ENCODE peak calls at places on chromosomes 13 and 19, in eight cellular contexts. One of them, this sample, is unnamed.

GRCh38 chr13:112392719-112393118 is 16.6 kb downstream of the SPACA7 start:
- DNase-seq in B cell: no peak
- DNase-seq in small intestine: no peak
- DNase-seq in stimulated activated CD8-positive, alpha-beta memory T cell treated with anti-CD3 and anti-CD28 coated beads, Interleukin-7, amount 100 ng/mL, for 1 hour: no peak
- DNase-seq in breast epithelium: no peak
- DNase-seq in amniotic stem cell: no peak
- DNase-seq in AML-193: no peak
- DNase-seq in ovary: no peak
- DNase-seq in this sample: no peak

GRCh38 chr13:31980842-31981241 is 50.7 kb upstream of the FRY start:
- DNase-seq in B cell: no peak
- DNase-seq in small intestine: peak
- DNase-seq in stimulated activated CD8-positive, alpha-beta memory T cell treated with anti-CD3 and anti-CD28 coated beads, Interleukin-7, amount 100 ng/mL, for 1 hour: no peak
- DNase-seq in breast epithelium: no peak
- DNase-seq in amniotic stem cell: no peak
- DNase-seq in AML-193: no peak
- DNase-seq in ovary: no peak
- DNase-seq in this sample: no peak

GRCh38 chr19:1182068-1182467 is 8.0 kb upstream of the SBNO2 start:
- DNase-seq in B cell: no peak
- DNase-seq in small intestine: no peak
- DNase-seq in stimulated activated CD8-positive, alpha-beta memory T cell treated with anti-CD3 and anti-CD28 coated beads, Interleukin-7, amount 100 ng/mL, for 1 hour: no peak
- DNase-seq in breast epithelium: no peak
- DNase-seq in amniotic stem cell: no peak
- DNase-seq in AML-193: no peak
- DNase-seq in ovary: no peak
- DNase-seq in this sample: no peak

GRCh38 chr19:2547721-2548120 is 71.8 kb downstream of the GADD45B start:
- DNase-seq in B cell: no peak
- DNase-seq in small intestine: no peak
- DNase-seq in stimulated activated CD8-positive, alpha-beta memory T cell treated with anti-CD3 and anti-CD28 coated beads, Interleukin-7, amount 100 ng/mL, for 1 hour: no peak
- DNase-seq in breast epithelium: no peak
- DNase-seq in amniotic stem cell: no peak
- DNase-seq in AML-193: no peak
- DNase-seq in ovary: no peak
- DNase-seq in this sample: no peak

GRCh38 chr19:13128583-13128982 is 10.5 kb downstream of the NACC1 start:
- DNase-seq in B cell: no peak
- DNase-seq in small intestine: no peak
- DNase-seq in stimulated activated CD8-positive, alpha-beta memory T cell treated with anti-CD3 and anti-CD28 coated beads, Interleukin-7, amount 100 ng/mL, for 1 hour: no peak
- DNase-seq in breast epithelium: no peak
- DNase-seq in amniotic stem cell: no peak
- DNase-seq in AML-193: no peak
- DNase-seq in ovary: no peak
- DNase-seq in this sample: no peak

GRCh38 chr19:3403489-3404323 is 37.3 kb downstream of the NFIC start:
- DNase-seq in B cell: no peak
- DNase-seq in small intestine: no peak
- DNase-seq in stimulated activated CD8-positive, alpha-beta memory T cell treated with anti-CD3 and anti-CD28 coated beads, Interleukin-7, amount 100 ng/mL, for 1 hour: no peak
- DNase-seq in breast epithelium: peak
- DNase-seq in amniotic stem cell: peak
- DNase-seq in AML-193: no peak
- DNase-seq in ovary: peak
- DNase-seq in this sample: no peak

GRCh38 chr13:73702419-73703071 is 431.7 kb downstream of the KLF12 start:
- DNase-seq in B cell: no peak
- DNase-seq in small intestine: no peak
- DNase-seq in stimulated activated CD8-positive, alpha-beta memory T cell treated with anti-CD3 and anti-CD28 coated beads, Interleukin-7, amount 100 ng/mL, for 1 hour: no peak
- DNase-seq in breast epithelium: no peak
- DNase-seq in amniotic stem cell: no peak
- DNase-seq in AML-193: no peak
- DNase-seq in ovary: no peak
- DNase-seq in this sample: peak

GRCh38 chr19:18439025-18439909 is 1.3 kb upstream of the ISYNA1 start:
- DNase-seq in B cell: no peak
- DNase-seq in small intestine: no peak
- DNase-seq in stimulated activated CD8-positive, alpha-beta memory T cell treated with anti-CD3 and anti-CD28 coated beads, Interleukin-7, amount 100 ng/mL, for 1 hour: no peak
- DNase-seq in breast epithelium: no peak
- DNase-seq in amniotic stem cell: no peak
- DNase-seq in AML-193: no peak
- DNase-seq in ovary: peak
- DNase-seq in this sample: no peak

GRCh38 chr19:10404888-10405808 is 1.8 kb upstream of the CDC37 start:
- DNase-seq in B cell: no peak
- DNase-seq in small intestine: no peak
- DNase-seq in stimulated activated CD8-positive, alpha-beta memory T cell treated with anti-CD3 and anti-CD28 coated beads, Interleukin-7, amount 100 ng/mL, for 1 hour: no peak
- DNase-seq in breast epithelium: no peak
- DNase-seq in amniotic stem cell: no peak
- DNase-seq in AML-193: no peak
- DNase-seq in ovary: no peak
- DNase-seq in this sample: no peak

GRCh38 chr19:10516064-10516385 is 1.2 kb downstream of the S1PR5 start:
- DNase-seq in B cell: no peak
- DNase-seq in small intestine: no peak
- DNase-seq in stimulated activated CD8-positive, alpha-beta memory T cell treated with anti-CD3 and anti-CD28 coated beads, Interleukin-7, amount 100 ng/mL, for 1 hour: no peak
- DNase-seq in breast epithelium: no peak
- DNase-seq in amniotic stem cell: no peak
- DNase-seq in AML-193: no peak
- DNase-seq in ovary: no peak
- DNase-seq in this sample: peak

GRCh38 chr13:98478134-98479129 is 98.5 kb downstream of the STK24 start:
- DNase-seq in B cell: no peak
- DNase-seq in small intestine: no peak
- DNase-seq in stimulated activated CD8-positive, alpha-beta memory T cell treated with anti-CD3 and anti-CD28 coated beads, Interleukin-7, amount 100 ng/mL, for 1 hour: no peak
- DNase-seq in breast epithelium: no peak
- DNase-seq in amniotic stem cell: no peak
- DNase-seq in AML-193: peak
- DNase-seq in ovary: no peak
- DNase-seq in this sample: no peak

GRCh38 chr13:19862511-19863313 is 737 bp downstream of the ZMYM5 start:
- DNase-seq in B cell: peak
- DNase-seq in small intestine: peak
- DNase-seq in stimulated activated CD8-positive, alpha-beta memory T cell treated with anti-CD3 and anti-CD28 coated beads, Interleukin-7, amount 100 ng/mL, for 1 hour: peak
- DNase-seq in breast epithelium: no peak
- DNase-seq in amniotic stem cell: no peak
- DNase-seq in AML-193: peak
- DNase-seq in ovary: no peak
- DNase-seq in this sample: peak

GRCh38 chr13:25816239-25816638 is 235.6 kb downstream of the SHISA2 start:
- DNase-seq in B cell: no peak
- DNase-seq in small intestine: no peak
- DNase-seq in stimulated activated CD8-positive, alpha-beta memory T cell treated with anti-CD3 and anti-CD28 coated beads, Interleukin-7, amount 100 ng/mL, for 1 hour: no peak
- DNase-seq in breast epithelium: no peak
- DNase-seq in amniotic stem cell: no peak
- DNase-seq in AML-193: no peak
- DNase-seq in ovary: no peak
- DNase-seq in this sample: no peak

GRCh38 chr19:46919324-46919723 is 58.5 kb downstream of the ARHGAP35 start:
- DNase-seq in B cell: no peak
- DNase-seq in small intestine: no peak
- DNase-seq in stimulated activated CD8-positive, alpha-beta memory T cell treated with anti-CD3 and anti-CD28 coated beads, Interleukin-7, amount 100 ng/mL, for 1 hour: no peak
- DNase-seq in breast epithelium: no peak
- DNase-seq in amniotic stem cell: no peak
- DNase-seq in AML-193: no peak
- DNase-seq in ovary: no peak
- DNase-seq in this sample: no peak

GRCh38 chr19:19107663-19108062 is 30.6 kb downstream of the TMEM161A start:
- DNase-seq in B cell: no peak
- DNase-seq in small intestine: no peak
- DNase-seq in stimulated activated CD8-positive, alpha-beta memory T cell treated with anti-CD3 and anti-CD28 coated beads, Interleukin-7, amount 100 ng/mL, for 1 hour: no peak
- DNase-seq in breast epithelium: no peak
- DNase-seq in amniotic stem cell: no peak
- DNase-seq in AML-193: no peak
- DNase-seq in ovary: no peak
- DNase-seq in this sample: no peak

GRCh38 chr13:39185326-39185725 is 147.1 kb downstream of the NHLRC3 start:
- DNase-seq in B cell: no peak
- DNase-seq in small intestine: no peak
- DNase-seq in stimulated activated CD8-positive, alpha-beta memory T cell treated with anti-CD3 and anti-CD28 coated beads, Interleukin-7, amount 100 ng/mL, for 1 hour: no peak
- DNase-seq in breast epithelium: no peak
- DNase-seq in amniotic stem cell: no peak
- DNase-seq in AML-193: no peak
- DNase-seq in ovary: no peak
- DNase-seq in this sample: no peak

GRCh38 chr19:7486923-7487322 is 1.9 kb downstream of the PEX11G start:
- DNase-seq in B cell: peak
- DNase-seq in small intestine: no peak
- DNase-seq in stimulated activated CD8-positive, alpha-beta memory T cell treated with anti-CD3 and anti-CD28 coated beads, Interleukin-7, amount 100 ng/mL, for 1 hour: no peak
- DNase-seq in breast epithelium: no peak
- DNase-seq in amniotic stem cell: no peak
- DNase-seq in AML-193: no peak
- DNase-seq in ovary: no peak
- DNase-seq in this sample: no peak

This sample was measured in GM13977.